ENCODE peak calls at places on chromosomes 2 and 18, in eight cellular contexts. Y is KBM-7; D is AG08396; X is SW 1271; J is EH; O is psoas muscle; K is nephron progenitor cell; A is stimulated activated CD4-positive, alpha-beta T cell treated with anti-CD3 and anti-CD28 coated beads, Interleukin-2, amount 100 ng/mL, for 24 hours. S is an unnamed sample.

GRCh38 chr2:112958428-112959108 is 19.2 kb upstream of the IL36G start:
- DNase-seq in J (peak), X (peak), Y (peak), A (peak), K (peak), O (no peak), D (peak), S (peak)

GRCh38 chr2:9638532-9638931 is 7.7 kb upstream of the YWHAQ start:
- DNase-seq in J (peak), K (no peak), Y (no peak), D (peak), O (peak), A (no peak), X (peak), S (no peak)

GRCh38 chr18:59540356-59540755 is 156.9 kb downstream of the CCBE1 start:
- DNase-seq in X (no peak), J (no peak), Y (no peak), O (no peak), K (no peak), A (no peak), D (no peak), S (no peak)

GRCh38 chr2:170503971-170504819 is 210.9 kb upstream of the SP5 start:
- DNase-seq in J (no peak), Y (no peak), O (no peak), A (no peak), K (no peak), D (no peak), X (no peak), S (no peak)

GRCh38 chr18:71237636-71238035 is 948.8 kb downstream of the SOCS6 start:
- DNase-seq in A (no peak), K (no peak), D (no peak), J (no peak), X (no peak), Y (no peak), O (no peak), S (no peak)

GRCh38 chr18:75374466-75374865 is 53.0 kb downstream of the SMIM21 start:
- DNase-seq in J (no peak), K (no peak), A (no peak), Y (no peak), X (no peak), D (no peak), O (no peak), S (no peak)

GRCh38 chr2:172806426-172807008 is 70.9 kb downstream of the RAPGEF4 start:
- DNase-seq in A (no peak), X (peak), O (no peak), J (peak), D (peak), Y (peak), K (peak), S (no peak)

GRCh38 chr2:103656558-103656957 is 894.7 kb downstream of the TMEM182 start:
- DNase-seq in Y (peak), J (no peak), O (no peak), K (no peak), D (no peak), X (no peak), A (no peak), S (no peak)

GRCh38 chr2:239236043-239236807 is 164.6 kb downstream of the HDAC4 start:
- DNase-seq in O (no peak), Y (no peak), J (no peak), X (no peak), K (no peak), A (no peak), D (no peak), S (no peak)

GRCh38 chr2:239869272-239870155 is 155.6 kb downstream of the NDUFA10 start:
- DNase-seq in X (no peak), J (no peak), Y (no peak), D (no peak), A (no peak), K (no peak), O (no peak), S (no peak)

GRCh38 chr2:187313831-187314230 is 134.2 kb downstream of the CALCRL start:
- DNase-seq in X (no peak), J (no peak), D (no peak), O (no peak), Y (no peak), K (no peak), A (no peak), S (no peak)

GRCh38 chr18:79871026-79871390 is 73.3 kb downstream of the KCNG2 start:
- DNase-seq in K (no peak), A (no peak), D (no peak), O (no peak), X (no peak), Y (no peak), J (no peak), S (no peak)

GRCh38 chr2:233280114-233280693 is 27.4 kb upstream of the SAG start:
- DNase-seq in O (no peak), Y (no peak), A (no peak), D (no peak), X (no peak), K (no peak), J (peak), S (no peak)

GRCh38 chr2:38591152-38591551 is 11.6 kb downstream of the HNRNPLL start:
- DNase-seq in K (no peak), D (no peak), X (no peak), Y (no peak), J (peak), O (no peak), A (no peak), S (no peak)

GRCh38 chr18:71784777-71785176 is 759.4 kb downstream of the CBLN2 start:
- DNase-seq in D (no peak), A (peak), J (no peak), K (peak), Y (peak), O (no peak), X (no peak), S (no peak)

GRCh38 chr18:79519751-79520472 is 124.2 kb downstream of the NFATC1 start:
- DNase-seq in O (no peak), D (no peak), J (peak), Y (no peak), A (peak), K (peak), X (no peak), S (no peak)

GRCh38 chr18:26656401-26656943 is 108.1 kb upstream of the KCTD1 start:
- DNase-seq in K (no peak), O (peak), A (no peak), Y (no peak), D (peak), X (no peak), J (no peak), S (no peak)

GRCh38 chr2:125312342-125312741 is 1287.3 kb downstream of the CNTNAP5 start:
- DNase-seq in Y (no peak), X (no peak), D (no peak), K (no peak), J (no peak), A (no peak), O (no peak), S (no peak)

GRCh38 chr2:113734187-113734586 is 22.3 kb downstream of the SLC35F5 start:
- DNase-seq in A (no peak), J (no peak), Y (no peak), D (no peak), K (no peak), X (no peak), O (no peak), S (no peak)

GRCh38 chr2:31522742-31523141 is 58.0 kb downstream of the SRD5A2 start:
- DNase-seq in K (no peak), A (no peak), O (no peak), D (no peak), Y (no peak), X (no peak), J (peak), S (no peak)

GRCh38 chr2:201768918-201769317 is 11.8 kb downstream of the ALS2 start:
- DNase-seq in X (peak), A (no peak), D (peak), Y (no peak), K (no peak), J (peak), O (no peak), S (no peak)

GRCh38 chr2:96260404-96261260 is 5.2 kb downstream of the TMEM127 start:
- DNase-seq in A (peak), O (peak), D (peak), Y (peak), K (peak), J (peak), X (peak), S (peak)

GRCh38 chr2:26671691-26672090 is 20.8 kb upstream of the KCNK3 start:
- DNase-seq in O (no peak), X (no peak), J (no peak), K (no peak), D (no peak), A (no peak), Y (no peak), S (no peak)

GRCh38 chr18:24054130-24054529 is 39.6 kb downstream of the TTC39C start:
- DNase-seq in K (no peak), A (peak), J (no peak), O (no peak), D (peak), X (no peak), Y (no peak), S (no peak)

GRCh38 chr2:161415041-161415440 is 1.1 kb upstream of the TBR1 start:
- DNase-seq in Y (no peak), J (no peak), X (no peak), D (no peak), K (peak), A (peak), O (no peak), S (no peak)

GRCh38 chr2:204008352-204008751 is 71.8 kb downstream of the ICOS start:
- DNase-seq in X (no peak), D (no peak), A (no peak), J (no peak), Y (no peak), K (no peak), O (no peak), S (no peak)

GRCh38 chr2:231642631-231643493 is 50.2 kb downstream of the TEX44 start:
- DNase-seq in A (peak), X (peak), J (peak), D (peak), Y (peak), O (peak), K (no peak), S (peak)

GRCh38 chr2:64525323-64525625 is 1.1 kb downstream of the AFTPH start:
- DNase-seq in A (peak), O (no peak), D (no peak), K (no peak), X (no peak), Y (no peak), J (peak), S (peak)

GRCh38 chr2:27831279-27832050 is 58.7 kb downstream of the RBKS start:
- DNase-seq in K (no peak), X (no peak), A (no peak), Y (peak), J (peak), O (no peak), D (no peak), S (no peak)

GRCh38 chr18:50614838-50615237 is 55.0 kb downstream of the MAPK4 start:
- DNase-seq in X (peak), O (peak), A (no peak), D (no peak), K (no peak), Y (no peak), J (no peak), S (no peak)

GRCh38 chr2:159064446-159065301 is 96.2 kb downstream of the TANC1 start:
- DNase-seq in Y (peak), X (peak), O (no peak), K (no peak), D (no peak), A (no peak), J (peak), S (no peak)

GRCh38 chr2:101267671-101268656 is 15.3 kb downstream of the CNOT11 start:
- DNase-seq in Y (no peak), D (no peak), O (no peak), A (no peak), K (no peak), J (no peak), X (no peak), S (no peak)

GRCh38 chr2:201470821-201471731 is 19.5 kb downstream of the STRADB start:
- DNase-seq in O (no peak), K (peak), A (no peak), X (no peak), D (no peak), Y (no peak), J (peak), S (no peak)

GRCh38 chr2:137888845-137889244 is 75.4 kb upstream of the HNMT start:
- DNase-seq in A (peak), X (peak), Y (peak), J (peak), D (peak), O (no peak), K (peak), S (no peak)

GRCh38 chr2:52289776-52290175 is 1257.8 kb upstream of the NRXN1 start:
- DNase-seq in K (no peak), X (no peak), O (no peak), A (no peak), J (no peak), D (no peak), Y (no peak), S (no peak)

GRCh38 chr2:147884796-147885195 is 40.0 kb downstream of the ACVR2A start:
- DNase-seq in K (no peak), J (no peak), D (no peak), X (no peak), Y (no peak), O (no peak), A (no peak), S (no peak)

GRCh38 chr2:240919786-240920782 is 13.9 kb downstream of the CROCC2 start:
- DNase-seq in O (peak), Y (no peak), X (no peak), A (no peak), K (peak), J (no peak), D (no peak), S (no peak)

GRCh38 chr2:29361255-29361654 is 246.0 kb downstream of the CLIP4 start:
- DNase-seq in A (no peak), D (no peak), Y (no peak), O (no peak), X (no peak), J (no peak), K (no peak), S (no peak)

GRCh38 chr2:11985817-11986566 is 239.6 kb downstream of the LPIN1 start:
- DNase-seq in A (no peak), D (no peak), K (no peak), X (no peak), O (no peak), J (no peak), Y (no peak), S (no peak)

S was measured in activated T-helper 1 cell treated with anti-CD3 and anti-CD28 coated beads, Interleukin-12 subunit alpha, Interleukin-12 subunit beta, Interleukin-2, Interleukin-4 antibody, amounts not matched to agents 30 ng/mL and 10 ng/mL and 1 ng/mL, durations not matched to agents 14 hours and 24 hours and 36 hours.